ENCODE peak calls at places on chromosomes 3 and 15, in seven cellular contexts. T is thoracic aorta; V is fibroblast of lung; A is hepatocyte; Y is naive thymus-derived CD4-positive, alpha-beta T cell; D is HAP-1; G is ovary. L is an unnamed sample.
A peak's percentile ranks its signal among the peaks of the same experiment; 100 is the strongest.

GRCh38 chr3:157226173-157226847 is 66.4 kb upstream of the CCNL1 start:
- DNase-seq in G (no peak), T (no peak), V (peak; percentile 13), D (no peak), A (no peak), Y (no peak), L (no peak)

GRCh38 chr3:62363275-62363674 is 10.1 kb downstream of the FEZF2 start:
- DNase-seq in Y (no peak), V (no peak), G (no peak), T (no peak), D (no peak), A (no peak), L (no peak)

GRCh38 chr3:39260957-39261356 is 18.9 kb downstream of the CX3CR1 start:
- DNase-seq in G (peak; percentile 44), Y (peak; percentile 57), V (peak; percentile 81), T (peak; percentile 79), A (peak; percentile 69), D (peak; percentile 11), L (peak; percentile 90)

GRCh38 chr3:71011565-71012287 is 571.8 kb downstream of the FOXP1 start:
- DNase-seq in V (peak; percentile 66), Y (no peak), G (no peak), D (no peak), T (no peak), A (no peak), L (no peak)

GRCh38 chr15:92803852-92804609 is 96.1 kb upstream of the CHD2 start:
- DNase-seq in T (peak; percentile 79), V (peak; percentile 100), G (peak; percentile 58), Y (no peak), D (peak; percentile 71), A (peak; percentile 92), L (peak; percentile 36)

GRCh38 chr15:68644088-68644904 is 65.5 kb downstream of the CORO2B start:
- DNase-seq in A (peak; percentile 22), V (peak; percentile 83), G (peak; percentile 9), D (no peak), T (no peak), Y (no peak), L (no peak)

GRCh38 chr3:29236441-29236840 is 44.4 kb upstream of the RBMS3 start:
- DNase-seq in T (no peak), Y (no peak), A (no peak), V (no peak), G (no peak), D (no peak), L (no peak)

GRCh38 chr15:101028772-101029438 is 109.7 kb downstream of the LRRK1 start:
- DNase-seq in D (no peak), T (no peak), G (peak; percentile 19), Y (no peak), V (no peak), A (no peak), L (peak; percentile 4)

GRCh38 chr3:175146258-175146657 is 287.1 kb downstream of the NAALADL2 start:
- DNase-seq in D (no peak), V (peak; percentile 13), G (no peak), A (peak; percentile 6), T (no peak), Y (no peak), L (no peak)

GRCh38 chr3:164186095-164186494 is 892.2 kb downstream of the SI start:
- DNase-seq in D (no peak), V (no peak), Y (no peak), A (no peak), G (no peak), T (no peak), L (no peak)

GRCh38 chr3:105528956-105529355 is 162.2 kb downstream of the ALCAM start:
- DNase-seq in D (no peak), A (no peak), Y (no peak), V (no peak), G (no peak), T (no peak), L (no peak)

GRCh38 chr15:100094127-100094510 is 247.7 kb downstream of the ADAMTS17 start:
- DNase-seq in A (no peak), T (no peak), G (no peak), D (no peak), Y (no peak), V (peak; percentile 58), L (no peak)

GRCh38 chr3:53257465-53257864 is 1.6 kb upstream of the TKT start:
- DNase-seq in A (no peak), D (no peak), T (no peak), G (no peak), V (no peak), Y (no peak), L (no peak)

GRCh38 chr3:152302521-152303021 is 33.8 kb downstream of the MBNL1 start:
- DNase-seq in V (peak; percentile 91), Y (no peak), T (no peak), A (peak; percentile 48), D (no peak), G (peak; percentile 87), L (peak; percentile 84)
- H3K36me3 ChIP-seq in V (no peaks in the 10 kb centered on the region), Y (peaks cover 3% of the 10 kb centered on the region), T (no peaks in the 10 kb centered on the region), A (no peaks in the 10 kb centered on the region), D (no peaks in the 10 kb centered on the region), G (no peaks in the 10 kb centered on the region), L (no peaks in the 10 kb centered on the region)

GRCh38 chr3:149162007-149162406 is 32.6 kb downstream of the HPS3 start:
- DNase-seq in Y (no peak), D (no peak), T (no peak), A (no peak), V (no peak), G (no peak), L (no peak)
- H3K36me3 ChIP-seq in Y (peaks cover 1% of the 10 kb centered on the region), D (peaks cover 38% of the 10 kb centered on the region), T (peaks cover 43% of the 10 kb centered on the region), A (no peaks in the 10 kb centered on the region), V (peaks cover 5% of the 10 kb centered on the region), G (no peaks in the 10 kb centered on the region), L (no peaks in the 10 kb centered on the region)

GRCh38 chr3:8145661-8146060 is 356.0 kb upstream of the LMCD1 start:
- DNase-seq in G (no peak), Y (no peak), T (no peak), A (no peak), V (no peak), D (no peak), L (no peak)
- H3K36me3 ChIP-seq in G (no peaks in the 10 kb centered on the region), Y (no peaks in the 10 kb centered on the region), T (no peaks in the 10 kb centered on the region), A (no peaks in the 10 kb centered on the region), V (no peaks in the 10 kb centered on the region), D (no peaks in the 10 kb centered on the region), L (no peaks in the 10 kb centered on the region)

GRCh38 chr3:54631507-54632280 is 296.2 kb downstream of the LRTM1 start:
- DNase-seq in A (no peak), T (no peak), G (no peak), D (no peak), Y (no peak), V (no peak), L (no peak)

GRCh38 chr3:54632281-54632665 is 295.6 kb downstream of the LRTM1 start:
- DNase-seq in T (no peak), Y (no peak), D (no peak), G (no peak), V (no peak), A (no peak), L (no peak)

GRCh38 chr3:54625805-54626787 is 301.8 kb downstream of the LRTM1 start:
- DNase-seq in Y (no peak), T (no peak), V (no peak), D (no peak), A (no peak), G (no peak), L (no peak)

GRCh38 chr3:54630111-54630623 is 297.7 kb downstream of the LRTM1 start:
- DNase-seq in D (no peak), V (no peak), A (no peak), T (no peak), G (no peak), Y (no peak), L (no peak)

DNA sequence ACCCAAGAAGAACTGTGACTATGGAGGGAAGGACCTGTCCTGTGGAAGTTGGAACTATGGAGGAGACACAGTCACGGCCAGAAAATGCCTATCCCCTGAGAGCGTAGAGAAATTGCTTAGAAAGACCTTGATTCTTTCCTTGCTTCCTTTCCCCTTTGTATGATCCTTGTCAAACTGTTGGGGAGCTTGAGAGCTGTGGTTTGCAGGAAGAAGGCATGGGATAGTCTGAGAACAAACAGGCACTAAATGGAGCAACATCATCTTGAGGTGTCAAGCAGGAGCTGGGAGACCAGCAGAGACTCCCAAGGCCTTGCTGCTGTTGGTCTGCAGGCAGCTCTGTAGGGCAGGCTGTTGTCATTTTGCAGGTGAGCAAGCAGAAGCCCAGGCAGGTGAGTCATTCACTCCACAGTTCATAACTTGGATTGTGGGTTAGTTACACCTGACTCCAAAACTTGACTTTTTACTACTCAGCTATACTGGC is 298.9 kb downstream of the LRTM1 start:
- DNase-seq in G (no peak), D (no peak), A (peak; percentile 13), V (peak; percentile 31), T (no peak), Y (no peak), L (no peak)
- H3K36me3 ChIP-seq in G (no peaks in the 10 kb centered on the region), D (no peaks in the 10 kb centered on the region), A (no peaks in the 10 kb centered on the region), V (no peaks in the 10 kb centered on the region), T (no peaks in the 10 kb centered on the region), Y (no peaks in the 10 kb centered on the region), L (no peaks in the 10 kb centered on the region)

DNA sequence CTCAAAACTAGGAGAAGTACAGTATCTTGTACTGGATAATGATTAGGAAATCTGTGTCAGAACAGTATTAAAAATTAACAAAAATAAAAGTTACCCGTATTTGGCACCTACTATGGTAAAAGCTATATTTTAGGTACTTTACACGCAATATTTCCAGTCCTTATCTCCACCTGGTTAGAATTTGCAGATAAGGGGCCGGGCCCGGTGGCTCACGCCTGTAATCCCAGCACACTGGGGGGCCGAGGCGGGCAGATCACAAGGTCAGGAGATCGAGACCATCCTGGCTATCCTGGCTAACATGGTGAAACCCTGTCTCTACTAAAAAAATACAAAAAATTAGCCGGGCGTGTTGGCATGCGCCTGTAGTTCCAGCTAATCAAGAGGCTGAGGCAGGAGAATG is 28.4 kb downstream of the MKRN2OS start:
- DNase-seq in A (no peak), D (no peak), Y (no peak), V (no peak), G (no peak), T (no peak), L (no peak)
- H3K36me3 ChIP-seq in A (no peaks in the 10 kb centered on the region), D (peaks cover 5% of the 10 kb centered on the region), Y (no peaks in the 10 kb centered on the region), V (no peaks in the 10 kb centered on the region), G (no peaks in the 10 kb centered on the region), T (no peaks in the 10 kb centered on the region), L (no peaks in the 10 kb centered on the region)

GRCh38 chr3:52144796-52145735 is 9.2 kb downstream of the POC1A start:
- DNase-seq in A (no peak), Y (no peak), V (no peak), G (no peak), T (no peak), D (no peak), L (no peak)

GRCh38 chr3:52144034-52144795 is 10.0 kb downstream of the POC1A start:
- DNase-seq in V (peak; percentile 68), T (peak; percentile 74), A (peak; percentile 94), Y (peak; percentile 82), D (peak; percentile 89), G (peak; percentile 89), L (peak; percentile 87)

GRCh38 chr3:52141751-52142150 is 12.5 kb downstream of the POC1A start:
- DNase-seq in D (no peak), Y (no peak), T (no peak), A (no peak), V (no peak), G (no peak), L (no peak)

GRCh38 chr3:52143156-52143555 is 11.1 kb downstream of the POC1A start:
- DNase-seq in Y (no peak), V (no peak), T (no peak), D (no peak), A (no peak), G (no peak), L (no peak)

DNA sequence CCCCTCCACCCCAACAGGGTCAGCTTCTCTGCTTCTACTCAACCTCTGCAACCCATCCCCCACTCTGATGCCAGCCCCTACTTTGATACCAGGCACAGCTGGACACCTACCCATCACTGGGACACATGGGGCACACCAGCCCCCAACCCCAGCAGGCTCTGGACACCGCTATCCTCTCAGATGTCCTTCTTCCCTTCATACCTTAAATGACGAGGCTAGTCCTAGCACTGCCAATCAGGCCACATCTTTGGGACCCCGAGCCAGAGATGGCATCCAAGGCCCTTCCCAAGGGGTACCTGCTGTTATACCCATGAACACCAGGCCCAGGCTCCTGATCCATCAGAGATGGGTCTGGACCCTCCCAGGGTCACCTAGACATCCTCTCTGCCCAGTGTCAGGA is 10.6 kb downstream of the POC1A start:
- DNase-seq in G (no peak), D (no peak), V (no peak), A (no peak), Y (no peak), T (no peak), L (no peak)
- H3K36me3 ChIP-seq in G (no peaks in the 10 kb centered on the region), D (peaks cover 47% of the 10 kb centered on the region), V (peaks cover 9% of the 10 kb centered on the region), A (no peaks in the 10 kb centered on the region), Y (no peaks in the 10 kb centered on the region), T (no peaks in the 10 kb centered on the region), L (no peaks in the 10 kb centered on the region)